ENCODE peak calls at places on chromosomes 12 and 14, in four cellular contexts. W, Z, K and U are unnamed samples.

GRCh38 chr12:79874665-79875064 is 60.2 kb downstream of the PPP1R12A start:
- DNase-seq in W (peak; percentile 6), Z (no peak), K (no peak), U (no peak)

GRCh38 chr12:31929140-31929526 is 30.1 kb upstream of the RESF1 start:
- DNase-seq in W (no peak), Z (no peak), K (no peak), U (no peak)

GRCh38 chr12:126189856-126190255 is 1124.6 kb downstream of the AACS start:
- DNase-seq in W (no peak), Z (no peak), K (no peak), U (no peak)

GRCh38 chr14:54567634-54568561 is 970 bp downstream of the SAMD4A start:
- DNase-seq in W (peak; percentile 44), Z (peak; percentile 77), K (no peak), U (peak; percentile 70)

GRCh38 chr12:124130717-124131670 is 158.0 kb downstream of the ZNF664 start:
- DNase-seq in W (no peak), Z (no peak), K (no peak), U (peak; percentile 15)

GRCh38 chr12:48189331-48190125 is 6.1 kb downstream of the CCDC184 start:
- DNase-seq in W (peak; percentile 80), Z (peak; percentile 84), K (peak; percentile 67), U (peak; percentile 78)

GRCh38 chr12:79373896-79374499 is 316.8 kb downstream of the PAWR start:
- DNase-seq in W (no peak), Z (peak; percentile 73), K (peak; percentile 23), U (peak; percentile 38)

GRCh38 chr12:92551853-92552397 is 150.9 kb upstream of the PLEKHG7 start:
- DNase-seq in W (no peak), Z (no peak), K (peak; percentile 73), U (peak; percentile 75)

GRCh38 chr12:108858399-108859074 is 1.2 kb upstream of the SSH1 start:
- DNase-seq in W (no peak), Z (no peak), K (no peak), U (no peak)

GRCh38 chr12:12265571-12266388 is 1.1 kb downstream of the LRP6 start:
- DNase-seq in W (no peak), Z (no peak), K (peak; percentile 64), U (peak; percentile 61)

DNA sequence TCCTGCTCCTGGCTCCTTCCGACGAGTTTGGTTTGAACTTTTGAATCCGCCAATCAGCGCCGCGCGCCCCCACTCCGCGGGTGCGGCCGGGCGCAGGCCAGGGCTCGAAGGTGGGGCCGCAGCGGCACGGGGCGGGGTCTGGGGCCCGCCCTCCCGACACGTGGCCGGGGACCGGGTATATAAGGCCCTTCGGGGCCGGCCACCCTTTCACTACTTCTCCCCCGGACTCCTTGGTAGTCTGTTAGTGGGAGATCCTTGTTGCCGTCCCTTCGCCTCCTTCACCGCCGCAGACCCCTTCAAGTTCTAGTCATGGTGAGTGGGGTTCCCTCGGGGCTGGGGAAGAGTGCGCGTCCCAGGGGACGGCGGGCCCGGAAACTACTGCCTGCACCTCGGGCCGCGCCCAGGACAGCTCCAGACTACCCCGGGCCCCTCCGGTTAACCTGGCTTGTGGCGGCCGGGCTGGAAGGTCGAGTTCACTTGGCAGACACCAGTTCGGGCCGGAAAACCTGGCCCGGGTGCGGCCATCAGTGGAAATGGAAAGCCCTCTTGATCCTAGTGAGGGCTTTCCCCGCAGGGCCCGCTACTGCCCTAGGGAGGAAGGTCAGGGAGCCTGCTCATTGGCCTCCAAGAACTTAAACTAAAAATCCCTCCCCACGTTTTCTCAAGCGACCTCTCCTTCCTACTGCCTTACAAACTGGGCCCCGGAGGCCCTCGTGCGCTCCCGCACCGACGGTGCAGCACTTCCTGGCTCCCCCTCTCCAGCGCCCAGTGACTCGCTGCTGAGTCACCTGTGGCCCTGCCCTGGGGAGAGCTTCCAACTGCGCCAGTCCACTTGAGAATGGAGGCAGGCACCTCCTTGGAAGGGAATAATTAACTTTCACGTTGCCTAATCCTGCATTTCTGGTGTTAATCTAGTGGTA is at the start of gene TUBA1C:
- DNase-seq in W (peak; percentile 85), Z (peak; percentile 97), K (peak; percentile 95), U (peak; percentile 94)
- H2BK5ac ChIP-seq in W (peak within 1 kb of the TSS; percentile 77), Z (peak within 1 kb of the TSS; percentile 84), K (peak within 1 kb of the TSS; percentile 94), U (peak within 1 kb of the TSS; percentile 83)

GRCh38 chr12:105425263-105426174 is 95.0 kb downstream of the C12orf75 start:
- DNase-seq in W (no peak), Z (no peak), K (no peak), U (no peak)
- H3K9ac ChIP-seq in W (no peak overlapping the region), Z (no peak overlapping the region), K (no peak overlapping the region), U (no peak overlapping the region)

DNA sequence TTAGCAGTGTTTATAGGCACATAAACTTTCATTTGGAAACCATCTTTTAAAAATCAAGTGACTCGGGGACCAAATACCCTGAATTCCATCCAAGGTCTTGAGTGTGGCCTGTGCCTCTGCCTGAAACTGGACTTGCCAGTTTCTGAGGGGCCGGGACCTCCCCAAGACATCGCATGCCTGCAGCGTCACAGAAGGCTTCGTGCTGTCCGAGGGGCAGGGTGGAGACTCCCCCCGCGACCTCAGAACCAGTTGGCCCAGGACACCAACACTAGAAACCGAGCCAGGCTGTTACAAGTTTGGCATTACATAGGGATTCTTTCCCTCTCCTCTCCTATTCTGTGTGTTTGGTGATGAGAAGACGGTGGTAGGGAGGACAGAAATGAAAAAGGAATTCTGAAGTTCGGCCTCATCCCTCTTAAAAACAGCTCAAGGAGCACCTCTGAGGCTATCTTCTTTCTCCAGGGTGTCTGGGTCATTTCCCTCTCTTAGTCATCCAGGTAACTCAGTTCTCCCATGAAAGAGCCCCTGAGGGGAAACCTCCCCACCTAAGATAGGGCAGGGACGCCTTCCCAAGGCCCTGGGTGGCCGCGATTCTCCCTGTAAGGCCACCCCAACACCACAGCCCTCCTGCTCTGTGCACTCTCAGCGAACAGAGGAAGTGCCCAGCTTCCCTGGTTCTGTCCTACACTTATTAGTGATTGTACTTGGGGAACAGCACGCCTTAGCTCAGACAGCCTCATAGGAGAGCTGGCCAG is 93.9 kb downstream of the BCL11B start:
- DNase-seq in W (no peak), Z (peak; percentile 40), K (no peak), U (no peak)
- H3K18ac ChIP-seq in W (no peak overlapping the region), Z (no peak overlapping the region), K (no peak overlapping the region), U (no peak overlapping the region)

GRCh38 chr12:118061876-118062791 is 1.2 kb upstream of the WSB2 start:
- DNase-seq in W (peak; percentile 35), Z (peak; percentile 73), K (peak; percentile 58), U (peak; percentile 69)

GRCh38 chr12:118058881-118059644 is 1.9 kb downstream of the WSB2 start:
- DNase-seq in W (no peak), Z (no peak), K (peak; percentile 47), U (no peak)

GRCh38 chr12:118061011-118061875 is at the start of gene WSB2:
- DNase-seq in W (peak; percentile 35), Z (peak; percentile 70), K (peak; percentile 50), U (peak; percentile 57)

GRCh38 chr12:118059645-118060275 is 1.2 kb downstream of the WSB2 start:
- DNase-seq in W (no peak), Z (no peak), K (peak; percentile 22), U (peak; percentile 43)

GRCh38 chr12:118060301-118061010 is 523 bp downstream of the WSB2 start:
- DNase-seq in W (no peak), Z (peak; percentile 51), K (no peak), U (peak; percentile 64)
- H2BK5ac ChIP-seq in W (peak overlapping the region; percentile 78), Z (peak overlapping the region; percentile 66), K (peak overlapping the region; percentile 75), U (peak overlapping the region; percentile 95)